ENCODE peak calls at places on chromosomes 3 and 15, in four cellular contexts. W, P, N and I are unnamed samples.

GRCh38 chr3:157066335-157067071 is 93.4 kb downstream of the CCNL1 start:
- DNase-seq in W (no peak), P (no peak), N (peak), I (no peak)

GRCh38 chr15:64095431-64095794 is 369 bp upstream of the SNX1 start:
- DNase-seq in W (no peak), P (no peak), N (no peak), I (no peak)

GRCh38 chr3:187274315-187274976 is 17.1 kb downstream of the MASP1 start:
- DNase-seq in W (no peak), P (no peak), N (no peak), I (no peak)

GRCh38 chr3:11613851-11614491 is 29.7 kb downstream of the VGLL4 start:
- DNase-seq in W (no peak), P (no peak), N (no peak), I (no peak)

GRCh38 chr15:22918056-22918455 is 62.1 kb downstream of the CYFIP1 start:
- DNase-seq in W (no peak), P (no peak), N (no peak), I (no peak)

GRCh38 chr3:100556656-100557310 is 52.6 kb upstream of the ADGRG7 start:
- DNase-seq in W (no peak), P (no peak), N (peak), I (no peak)

GRCh38 chr15:90845201-90845949 is 23.0 kb upstream of the FURIN start:
- DNase-seq in W (no peak), P (no peak), N (peak), I (no peak)

GRCh38 chr3:74463515-74463914 is 150.9 kb downstream of the CNTN3 start:
- DNase-seq in W (no peak), P (no peak), N (no peak), I (no peak)

GRCh38 chr3:32460031-32460749 is 42.5 kb downstream of the CMTM6 start:
- DNase-seq in W (no peak), P (no peak), N (no peak), I (no peak)

GRCh38 chr3:123348471-123349200 is 100.3 kb downstream of the ADCY5 start:
- DNase-seq in W (no peak), P (peak), N (no peak), I (no peak)

GRCh38 chr15:50487287-50487686 is 59.2 kb downstream of the USP50 start:
- DNase-seq in W (no peak), P (no peak), N (no peak), I (no peak)

GRCh38 chr15:80787238-80787805 is 8.2 kb downstream of the CEMIP start:
- DNase-seq in W (no peak), P (no peak), N (no peak), I (no peak)

GRCh38 chr3:42934910-42935309 is 29.0 kb downstream of the ZNF662 start:
- DNase-seq in W (no peak), P (no peak), N (no peak), I (no peak)

GRCh38 chr3:42937334-42937733 is 31.4 kb downstream of the ZNF662 start:
- DNase-seq in W (no peak), P (no peak), N (no peak), I (no peak)

GRCh38 chr3:42935472-42935871 is 29.5 kb downstream of the ZNF662 start:
- DNase-seq in W (no peak), P (no peak), N (no peak), I (no peak)

GRCh38 chr3:42934111-42934510 is 28.2 kb downstream of the ZNF662 start:
- DNase-seq in W (no peak), P (no peak), N (no peak), I (no peak)

DNA sequence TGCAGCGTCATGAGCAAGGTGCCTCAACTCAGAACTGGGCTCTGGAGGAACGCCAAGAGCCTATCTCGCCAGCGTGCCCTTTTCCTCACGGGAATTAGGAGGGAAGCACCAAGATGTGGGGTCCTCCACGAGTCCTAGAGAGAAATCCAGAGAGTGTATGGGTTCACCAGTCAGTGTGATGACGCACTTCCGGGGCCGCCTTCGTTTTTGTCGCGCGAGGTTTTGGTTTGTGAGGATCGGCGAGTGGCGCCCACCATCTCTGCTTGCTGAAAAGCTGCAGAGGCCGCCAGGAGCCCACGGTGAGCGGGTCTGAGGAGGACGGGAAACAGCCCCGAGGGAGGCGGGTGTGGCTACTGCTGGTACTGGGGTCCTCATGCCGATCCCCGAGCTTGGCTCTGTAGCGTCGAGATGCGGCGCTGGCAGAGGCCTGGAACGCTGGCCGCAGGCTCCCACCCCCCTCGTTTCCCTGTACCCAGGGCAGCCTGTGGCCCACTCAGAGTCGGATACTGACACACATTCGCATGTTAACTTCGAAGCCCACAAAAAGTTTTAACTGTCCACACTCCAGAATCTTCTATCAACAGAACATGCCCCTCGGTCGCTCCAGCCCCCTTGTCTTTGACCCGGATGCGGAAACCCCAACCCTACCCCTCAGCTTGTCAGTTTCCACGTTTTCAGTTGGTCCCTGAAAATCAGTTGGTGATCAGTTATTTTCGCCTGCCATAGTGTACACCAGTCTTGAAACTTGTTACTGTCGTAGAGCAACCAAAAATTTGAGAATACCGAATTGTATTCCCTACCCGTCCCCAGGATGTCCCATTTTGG is 30.4 kb downstream of the ZNF662 start:
- DNase-seq in W (no peak), P (no peak), N (peak), I (peak)
- H3K4me3 ChIP-seq in W (peak), P (peak), N (peak), I (peak)

GRCh38 chr3:84487296-84487695 is 471.5 kb upstream of the CADM2 start:
- DNase-seq in W (no peak), P (no peak), N (no peak), I (no peak)
- TF ChIP-seq CTCF in W (no peak), P (no peak), N (no peak), I (no peak)

GRCh38 chr3:37953995-37954394 is 36.6 kb upstream of the VILL start:
- DNase-seq in W (no peak), P (no peak), N (no peak), I (no peak)

GRCh38 chr3:37957185-37957936 is 33.2 kb upstream of the VILL start:
- DNase-seq in W (no peak), P (no peak), N (no peak), I (no peak)

GRCh38 chr3:37955918-37956317 is 34.7 kb upstream of the VILL start:
- DNase-seq in W (no peak), P (no peak), N (no peak), I (no peak)

GRCh38 chr3:37953226-37953625 is 37.4 kb upstream of the VILL start:
- DNase-seq in W (no peak), P (no peak), N (no peak), I (no peak)

GRCh38 chr3:37956353-37957184 is 34.0 kb upstream of the VILL start:
- DNase-seq in W (no peak), P (no peak), N (no peak), I (no peak)
- H3K27ac ChIP-seq in W (peak), P (peak), N (no peak), I (no peak)

GRCh38 chr15:48176097-48176496 is 2.0 kb downstream of the MYEF2 start:
- DNase-seq in W (no peak), P (no peak), N (no peak), I (no peak)

GRCh38 chr15:48178612-48178931 is 477 bp upstream of the MYEF2 start:
- DNase-seq in W (no peak), P (no peak), N (no peak), I (no peak)

GRCh38 chr15:48177383-48177874 is 666 bp downstream of the MYEF2 start:
- DNase-seq in W (no peak), P (no peak), N (no peak), I (no peak)

GRCh38 chr15:48177875-48178611 is at the start of gene MYEF2:
- DNase-seq in W (peak), P (peak), N (peak), I (peak)

DNA sequence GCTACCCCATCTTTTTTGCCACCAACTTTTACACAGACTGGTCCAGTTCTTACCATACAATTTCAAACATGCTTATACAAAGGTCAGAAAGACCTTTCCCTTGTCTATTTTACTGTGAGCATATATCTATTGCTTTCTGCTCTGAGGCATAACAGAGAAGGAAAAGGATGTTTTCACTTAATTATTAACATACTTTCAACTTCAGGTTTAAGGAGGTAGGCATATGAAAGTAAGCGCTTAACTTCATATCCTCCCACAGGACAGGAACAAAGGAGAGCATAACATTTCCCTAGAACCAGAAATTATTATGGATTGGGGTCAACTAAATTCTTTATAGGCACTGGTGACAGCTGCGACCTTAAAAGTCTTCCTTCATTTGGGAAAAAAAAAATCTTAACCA is 1.1 kb downstream of the MYEF2 start:
- DNase-seq in W (no peak), P (no peak), N (no peak), I (no peak)
- H3K4me3 ChIP-seq in W (peak), P (peak), N (no peak), I (peak)